ENCODE peak calls at places on chromosomes 4 and X, in five cellular contexts. One of them, this sample, is unnamed.

GRCh38 chr4:14896656-14897175 is 105.6 kb upstream of the CPEB2 start:
- DNase-seq in dorsolateral prefrontal cortex: no peak
- DNase-seq in kidney epithelial cell: no peak
- DNase-seq in GM12878: no peak
- DNase-seq in fibroblast of mammary gland: no peak
- DNase-seq in this sample: no peak

GRCh38 chrX:8504451-8504850 is 39.8 kb downstream of the VCX3B start:
- DNase-seq in dorsolateral prefrontal cortex: no peak
- DNase-seq in kidney epithelial cell: peak
- DNase-seq in GM12878: no peak
- DNase-seq in fibroblast of mammary gland: peak
- DNase-seq in this sample: peak

GRCh38 chrX:127038065-127038464 is 218.5 kb downstream of the PRR32 start:
- DNase-seq in dorsolateral prefrontal cortex: no peak
- DNase-seq in kidney epithelial cell: no peak
- DNase-seq in GM12878: no peak
- DNase-seq in fibroblast of mammary gland: no peak
- DNase-seq in this sample: no peak

GRCh38 chrX:53085661-53086229 is 3.6 kb downstream of the TSPYL2 start:
- DNase-seq in dorsolateral prefrontal cortex: no peak
- DNase-seq in kidney epithelial cell: no peak
- DNase-seq in GM12878: no peak
- DNase-seq in fibroblast of mammary gland: no peak
- DNase-seq in this sample: no peak

GRCh38 chr4:100581337-100581736 is 63.5 kb upstream of the EMCN start:
- DNase-seq in dorsolateral prefrontal cortex: no peak
- DNase-seq in kidney epithelial cell: no peak
- DNase-seq in GM12878: no peak
- DNase-seq in fibroblast of mammary gland: no peak
- DNase-seq in this sample: no peak

GRCh38 chr4:181524455-181524854 is 718.7 kb upstream of the TENM3 start:
- DNase-seq in dorsolateral prefrontal cortex: no peak
- DNase-seq in kidney epithelial cell: no peak
- DNase-seq in GM12878: no peak
- DNase-seq in fibroblast of mammary gland: no peak
- DNase-seq in this sample: no peak

GRCh38 chr4:183601381-183601780 is 57.6 kb downstream of the RWDD4 start:
- DNase-seq in dorsolateral prefrontal cortex: no peak
- DNase-seq in kidney epithelial cell: no peak
- DNase-seq in GM12878: no peak
- DNase-seq in fibroblast of mammary gland: no peak
- DNase-seq in this sample: no peak

GRCh38 chrX:15579778-15580747 is 20.7 kb downstream of the ACE2 start:
- DNase-seq in dorsolateral prefrontal cortex: no peak
- DNase-seq in kidney epithelial cell: no peak
- DNase-seq in GM12878: no peak
- DNase-seq in fibroblast of mammary gland: no peak
- DNase-seq in this sample: no peak

GRCh38 chr4:170476351-170476750 is 386.6 kb upstream of the AADAT start:
- DNase-seq in dorsolateral prefrontal cortex: no peak
- DNase-seq in kidney epithelial cell: no peak
- DNase-seq in GM12878: no peak
- DNase-seq in fibroblast of mammary gland: no peak
- DNase-seq in this sample: no peak

GRCh38 chrX:45709381-45709780 is 508.7 kb upstream of the DIPK2B start:
- DNase-seq in dorsolateral prefrontal cortex: no peak
- DNase-seq in kidney epithelial cell: no peak
- DNase-seq in GM12878: no peak
- DNase-seq in fibroblast of mammary gland: peak
- DNase-seq in this sample: no peak

GRCh38 chrX:18582910-18583493 is 88.9 kb downstream of the RS1 start:
- DNase-seq in dorsolateral prefrontal cortex: no peak
- DNase-seq in kidney epithelial cell: no peak
- DNase-seq in GM12878: no peak
- DNase-seq in fibroblast of mammary gland: peak
- DNase-seq in this sample: no peak

GRCh38 chr4:185082549-185082948 is 60.5 kb upstream of the SLC25A4 start:
- DNase-seq in dorsolateral prefrontal cortex: no peak
- DNase-seq in kidney epithelial cell: no peak
- DNase-seq in GM12878: no peak
- DNase-seq in fibroblast of mammary gland: peak
- DNase-seq in this sample: no peak

GRCh38 chrX:1300449-1300848 is 31.8 kb downstream of the CSF2RA start:
- DNase-seq in dorsolateral prefrontal cortex: no peak
- DNase-seq in kidney epithelial cell: no peak
- DNase-seq in GM12878: no peak
- DNase-seq in fibroblast of mammary gland: no peak
- DNase-seq in this sample: no peak

GRCh38 chrX:14801136-14801535 is 71.7 kb downstream of the FANCB start:
- DNase-seq in dorsolateral prefrontal cortex: no peak
- DNase-seq in kidney epithelial cell: no peak
- DNase-seq in GM12878: no peak
- DNase-seq in fibroblast of mammary gland: peak
- DNase-seq in this sample: peak

GRCh38 chr4:152115794-152116193 is 355.0 kb upstream of the GATB start:
- DNase-seq in dorsolateral prefrontal cortex: no peak
- DNase-seq in kidney epithelial cell: no peak
- DNase-seq in GM12878: no peak
- DNase-seq in fibroblast of mammary gland: no peak
- DNase-seq in this sample: no peak

GRCh38 chr4:61500883-61501282 is 300.8 kb downstream of the ADGRL3 start:
- DNase-seq in dorsolateral prefrontal cortex: no peak
- DNase-seq in kidney epithelial cell: no peak
- DNase-seq in GM12878: no peak
- DNase-seq in fibroblast of mammary gland: peak
- DNase-seq in this sample: no peak

GRCh38 chr4:53307819-53308773 is 57.8 kb downstream of the SCFD2 start:
- DNase-seq in dorsolateral prefrontal cortex: no peak
- DNase-seq in kidney epithelial cell: no peak
- DNase-seq in GM12878: no peak
- DNase-seq in fibroblast of mammary gland: peak
- DNase-seq in this sample: peak

GRCh38 chrX:135707880-135708279 is 5.6 kb upstream of the CT45A1 start:
- DNase-seq in dorsolateral prefrontal cortex: no peak
- DNase-seq in kidney epithelial cell: no peak
- DNase-seq in GM12878: no peak
- DNase-seq in fibroblast of mammary gland: peak
- DNase-seq in this sample: no peak

GRCh38 chrX:65871671-65872311 is 168.1 kb downstream of the VSIG4 start:
- DNase-seq in dorsolateral prefrontal cortex: no peak
- DNase-seq in kidney epithelial cell: no peak
- DNase-seq in GM12878: peak
- DNase-seq in fibroblast of mammary gland: no peak
- DNase-seq in this sample: no peak

GRCh38 chr4:8070751-8071718 is 87.6 kb downstream of the ABLIM2 start:
- DNase-seq in dorsolateral prefrontal cortex: no peak
- DNase-seq in kidney epithelial cell: no peak
- DNase-seq in GM12878: no peak
- DNase-seq in fibroblast of mammary gland: no peak
- DNase-seq in this sample: no peak

GRCh38 chr4:162157241-162157640 is 6.6 kb downstream of the FSTL5 start:
- DNase-seq in dorsolateral prefrontal cortex: no peak
- DNase-seq in kidney epithelial cell: no peak
- DNase-seq in GM12878: no peak
- DNase-seq in fibroblast of mammary gland: no peak
- DNase-seq in this sample: no peak

GRCh38 chr4:153763404-153763803 is 3.6 kb upstream of the RNF175 start:
- DNase-seq in dorsolateral prefrontal cortex: no peak
- DNase-seq in kidney epithelial cell: no peak
- DNase-seq in GM12878: no peak
- DNase-seq in fibroblast of mammary gland: no peak
- DNase-seq in this sample: no peak

GRCh38 chrX:54808109-54808604 is 612 bp downstream of the MAGED2 start:
- DNase-seq in dorsolateral prefrontal cortex: peak
- DNase-seq in kidney epithelial cell: no peak
- DNase-seq in GM12878: no peak
- DNase-seq in fibroblast of mammary gland: peak
- DNase-seq in this sample: peak

GRCh38 chr4:101348367-101348827 is 1.1 kb upstream of the PPP3CA start:
- DNase-seq in dorsolateral prefrontal cortex: no peak
- DNase-seq in kidney epithelial cell: no peak
- DNase-seq in GM12878: no peak
- DNase-seq in fibroblast of mammary gland: no peak
- DNase-seq in this sample: no peak

GRCh38 chr4:123364906-123365305 is 31.7 kb upstream of the SPRY1 start:
- DNase-seq in dorsolateral prefrontal cortex: no peak
- DNase-seq in kidney epithelial cell: no peak
- DNase-seq in GM12878: no peak
- DNase-seq in fibroblast of mammary gland: no peak
- DNase-seq in this sample: no peak

GRCh38 chr4:93466440-93466839 is 362.1 kb upstream of the ATOH1 start:
- DNase-seq in dorsolateral prefrontal cortex: no peak
- DNase-seq in kidney epithelial cell: no peak
- DNase-seq in GM12878: no peak
- DNase-seq in fibroblast of mammary gland: no peak
- DNase-seq in this sample: no peak

GRCh38 chr4:10861036-10861435 is 176.5 kb upstream of the CLNK start:
- DNase-seq in dorsolateral prefrontal cortex: no peak
- DNase-seq in kidney epithelial cell: no peak
- DNase-seq in GM12878: no peak
- DNase-seq in fibroblast of mammary gland: no peak
- DNase-seq in this sample: no peak

GRCh38 chr4:86249074-86249473 is 110.8 kb downstream of the MAPK10 start:
- DNase-seq in dorsolateral prefrontal cortex: no peak
- DNase-seq in kidney epithelial cell: no peak
- DNase-seq in GM12878: no peak
- DNase-seq in fibroblast of mammary gland: no peak
- DNase-seq in this sample: no peak

DNA sequence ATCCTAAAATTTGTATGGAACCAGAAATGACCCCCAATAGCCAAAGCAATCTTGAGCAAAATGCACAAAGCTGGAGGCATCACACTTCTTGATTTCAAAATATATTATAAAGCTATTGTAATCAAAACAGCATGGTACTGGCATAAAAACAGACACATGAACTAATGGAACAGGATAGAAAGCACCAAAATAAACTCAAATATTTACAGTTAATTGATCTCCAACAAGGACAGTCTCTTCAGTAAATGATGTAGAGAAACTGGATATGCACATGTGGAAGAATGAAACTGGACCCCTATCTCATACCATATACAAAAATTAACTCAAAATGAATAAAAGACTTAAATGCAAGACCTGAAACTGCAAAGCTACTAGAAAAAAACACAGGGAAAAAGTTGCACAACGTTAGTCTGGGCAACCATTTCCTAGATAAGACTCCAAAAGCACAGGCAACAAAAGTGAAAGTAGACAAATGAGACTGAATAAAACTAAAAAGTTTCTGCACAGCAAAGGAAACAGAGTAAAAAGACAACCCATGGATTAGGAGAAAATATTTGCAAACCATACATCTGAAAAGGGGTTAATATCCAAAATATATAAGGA is 64.9 kb downstream of the CD99L2 start:
- DNase-seq in dorsolateral prefrontal cortex: no peak
- DNase-seq in kidney epithelial cell: no peak
- DNase-seq in GM12878: no peak
- DNase-seq in fibroblast of mammary gland: no peak
- DNase-seq in this sample: no peak
- H3K4me3 ChIP-seq in dorsolateral prefrontal cortex: no peak
- H3K4me3 ChIP-seq in kidney epithelial cell: no peak
- H3K4me3 ChIP-seq in GM12878: no peak
- H3K4me3 ChIP-seq in fibroblast of mammary gland: no peak
- H3K4me3 ChIP-seq in this sample: no peak

GRCh38 chr4:87848622-87849351 is 16.0 kb downstream of the MEPE start:
- DNase-seq in dorsolateral prefrontal cortex: peak
- DNase-seq in kidney epithelial cell: no peak
- DNase-seq in GM12878: no peak
- DNase-seq in fibroblast of mammary gland: peak
- DNase-seq in this sample: peak
- H3K4me3 ChIP-seq in dorsolateral prefrontal cortex: peak
- H3K4me3 ChIP-seq in kidney epithelial cell: peak
- H3K4me3 ChIP-seq in GM12878: no peak
- H3K4me3 ChIP-seq in fibroblast of mammary gland: no peak
- H3K4me3 ChIP-seq in this sample: peak

DNA sequence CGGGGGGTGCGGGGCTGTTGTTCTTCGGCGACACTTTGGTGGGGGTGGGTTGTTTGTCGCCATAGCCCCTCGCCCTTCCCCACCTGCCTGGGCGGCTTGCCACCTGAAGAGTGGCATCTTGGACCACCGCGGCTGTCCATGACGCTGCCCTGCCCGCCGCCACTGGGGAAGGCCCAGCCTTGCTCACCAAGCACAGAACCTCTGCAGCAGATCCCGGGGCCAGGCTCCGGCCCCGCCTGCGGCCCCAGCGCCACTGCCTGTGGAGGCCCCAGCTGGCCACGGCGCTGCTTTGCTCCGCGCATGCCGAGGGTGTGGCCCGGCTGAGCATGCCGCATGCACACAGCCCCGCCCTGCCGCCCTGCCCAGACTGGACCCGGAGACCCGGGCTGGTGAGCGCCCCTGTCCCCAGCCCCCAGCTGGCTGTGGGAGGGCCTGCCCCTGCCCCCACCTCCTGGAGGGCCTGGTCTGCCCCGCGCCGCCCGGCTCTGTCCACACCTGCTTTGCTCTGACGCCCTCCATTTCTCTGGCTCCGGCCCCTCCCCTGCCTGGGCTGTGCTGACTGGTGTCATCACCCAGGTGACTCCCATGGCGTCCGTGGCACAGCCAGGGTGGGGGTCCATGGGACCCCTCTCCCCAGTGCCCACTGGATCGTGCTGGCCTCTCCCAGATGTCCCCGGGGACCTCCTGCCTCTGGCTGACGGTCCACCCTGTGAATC is 5.3 kb downstream of the NAT8L start:
- DNase-seq in dorsolateral prefrontal cortex: peak
- DNase-seq in kidney epithelial cell: no peak
- DNase-seq in GM12878: no peak
- DNase-seq in fibroblast of mammary gland: no peak
- DNase-seq in this sample: no peak
- H3K4me3 ChIP-seq in dorsolateral prefrontal cortex: no peak
- H3K4me3 ChIP-seq in kidney epithelial cell: no peak
- H3K4me3 ChIP-seq in GM12878: no peak
- H3K4me3 ChIP-seq in fibroblast of mammary gland: no peak
- H3K4me3 ChIP-seq in this sample: no peak

GRCh38 chr4:186669159-186669720 is 54.4 kb downstream of the FAT1 start:
- DNase-seq in dorsolateral prefrontal cortex: no peak
- DNase-seq in kidney epithelial cell: no peak
- DNase-seq in GM12878: no peak
- DNase-seq in fibroblast of mammary gland: peak
- DNase-seq in this sample: peak
- H3K4me3 ChIP-seq in dorsolateral prefrontal cortex: no peak
- H3K4me3 ChIP-seq in kidney epithelial cell: no peak
- H3K4me3 ChIP-seq in GM12878: no peak
- H3K4me3 ChIP-seq in fibroblast of mammary gland: no peak
- H3K4me3 ChIP-seq in this sample: no peak

GRCh38 chrX:69285401-69285871 is 120.2 kb upstream of the PJA1 start:
- DNase-seq in dorsolateral prefrontal cortex: no peak
- DNase-seq in kidney epithelial cell: no peak
- DNase-seq in GM12878: no peak
- DNase-seq in fibroblast of mammary gland: no peak
- DNase-seq in this sample: no peak
- H3K4me3 ChIP-seq in dorsolateral prefrontal cortex: peak
- H3K4me3 ChIP-seq in kidney epithelial cell: peak
- H3K4me3 ChIP-seq in GM12878: no peak
- H3K4me3 ChIP-seq in fibroblast of mammary gland: peak
- H3K4me3 ChIP-seq in this sample: peak